ENCODE peak calls at places on chromosomes 13 and 19, in ten cellular contexts. One of them, this sample, is unnamed.

GRCh38 chr19:49061445-49061844 is 3.2 kb downstream of the NTF4 start:
- DNase-seq in transverse colon: no peak
- DNase-seq in AG04450: no peak
- DNase-seq in BJ: no peak
- DNase-seq in astrocyte of the spinal cord: no peak
- DNase-seq in globus pallidus: no peak
- DNase-seq in lower leg skin: no peak
- DNase-seq in GM23338: no peak
- DNase-seq in caudate nucleus: no peak
- DNase-seq in T-cell: no peak
- DNase-seq in this sample: no peak

GRCh38 chr19:409515-410242 is 732 bp upstream of the C2CD4C start:
- DNase-seq in transverse colon: no peak
- DNase-seq in AG04450: no peak
- DNase-seq in BJ: no peak
- DNase-seq in astrocyte of the spinal cord: no peak
- DNase-seq in globus pallidus: no peak
- DNase-seq in lower leg skin: peak; percentile 84
- DNase-seq in GM23338: peak; percentile 57
- DNase-seq in caudate nucleus: no peak
- DNase-seq in T-cell: no peak
- DNase-seq in this sample: no peak

GRCh38 chr19:40284501-40285352 is at the start of gene AKT2:
- DNase-seq in transverse colon: no peak
- DNase-seq in AG04450: peak; percentile 8
- DNase-seq in BJ: no peak
- DNase-seq in astrocyte of the spinal cord: peak; percentile 82
- DNase-seq in globus pallidus: peak; percentile 58
- DNase-seq in lower leg skin: no peak
- DNase-seq in GM23338: peak; percentile 88
- DNase-seq in caudate nucleus: peak; percentile 88
- DNase-seq in T-cell: peak; percentile 81
- DNase-seq in this sample: no peak

GRCh38 chr19:639251-640155 is at the start of gene FGF22:
- DNase-seq in transverse colon: peak; percentile 97
- DNase-seq in AG04450: peak; percentile 30
- DNase-seq in BJ: no peak
- DNase-seq in astrocyte of the spinal cord: peak; percentile 86
- DNase-seq in globus pallidus: peak; percentile 82
- DNase-seq in lower leg skin: peak; percentile 99
- DNase-seq in GM23338: peak; percentile 96
- DNase-seq in caudate nucleus: peak; percentile 94
- DNase-seq in T-cell: peak; percentile 89
- DNase-seq in this sample: peak; percentile 95

GRCh38 chr19:49216076-49216475 is 58.5 kb downstream of the TRPM4 start:
- DNase-seq in transverse colon: no peak
- DNase-seq in AG04450: no peak
- DNase-seq in BJ: no peak
- DNase-seq in astrocyte of the spinal cord: no peak
- DNase-seq in globus pallidus: no peak
- DNase-seq in lower leg skin: no peak
- DNase-seq in GM23338: peak; percentile 57
- DNase-seq in caudate nucleus: no peak
- DNase-seq in T-cell: no peak
- DNase-seq in this sample: no peak

GRCh38 chr13:109745060-109745459 is 41.3 kb downstream of the IRS2 start:
- DNase-seq in transverse colon: no peak
- DNase-seq in AG04450: no peak
- DNase-seq in BJ: no peak
- DNase-seq in astrocyte of the spinal cord: no peak
- DNase-seq in globus pallidus: no peak
- DNase-seq in lower leg skin: no peak
- DNase-seq in GM23338: no peak
- DNase-seq in caudate nucleus: no peak
- DNase-seq in T-cell: no peak
- DNase-seq in this sample: no peak

GRCh38 chr13:97934590-97934989 is 18.9 kb upstream of the IPO5 start:
- DNase-seq in transverse colon: no peak
- DNase-seq in AG04450: no peak
- DNase-seq in BJ: no peak
- DNase-seq in astrocyte of the spinal cord: no peak
- DNase-seq in globus pallidus: peak; percentile 66
- DNase-seq in lower leg skin: peak; percentile 23
- DNase-seq in GM23338: peak; percentile 12
- DNase-seq in caudate nucleus: no peak
- DNase-seq in T-cell: no peak
- DNase-seq in this sample: no peak

GRCh38 chr19:39167461-39168257 is 29.1 kb upstream of the NCCRP1 start:
- DNase-seq in transverse colon: peak; percentile 57
- DNase-seq in AG04450: no peak
- DNase-seq in BJ: no peak
- DNase-seq in astrocyte of the spinal cord: no peak
- DNase-seq in globus pallidus: no peak
- DNase-seq in lower leg skin: no peak
- DNase-seq in GM23338: peak; percentile 38
- DNase-seq in caudate nucleus: no peak
- DNase-seq in T-cell: no peak
- DNase-seq in this sample: no peak

This sample was measured in coronary artery.